ENCODE peak calls at places on chromosomes 12 and 14, in nine cellular contexts. One of them, this sample, is unnamed.

GRCh38 chr14:32588448-32589320 is 259.6 kb downstream of the AKAP6 start:
- DNase-seq in K562: peak; percentile 20
- DNase-seq in RWPE1: no peak
- DNase-seq in OCI-LY7: peak; percentile 29
- DNase-seq in GM23338: peak; percentile 74
- DNase-seq in MM.1S: peak; percentile 46
- DNase-seq in upper lobe of right lung: no peak
- DNase-seq in left lung: no peak
- DNase-seq in dorsolateral prefrontal cortex: no peak
- DNase-seq in this sample: no peak

GRCh38 chr14:101843665-101844064 is 82.2 kb downstream of the PPP2R5C start:
- DNase-seq in OCI-LY7: peak; percentile 93
- DNase-seq in dorsolateral prefrontal cortex: no peak
- DNase-seq in RWPE1: no peak
- DNase-seq in K562: no peak
- DNase-seq in MM.1S: peak; percentile 80
- DNase-seq in left lung: no peak
- DNase-seq in upper lobe of right lung: no peak
- DNase-seq in GM23338: peak; percentile 55
- DNase-seq in this sample: no peak

GRCh38 chr12:8658361-8658760 is 4.3 kb downstream of the MFAP5 start:
- DNase-seq in GM23338: peak; percentile 49
- DNase-seq in dorsolateral prefrontal cortex: no peak
- DNase-seq in K562: no peak
- DNase-seq in MM.1S: no peak
- DNase-seq in upper lobe of right lung: no peak
- DNase-seq in RWPE1: peak; percentile 67
- DNase-seq in OCI-LY7: no peak
- DNase-seq in left lung: no peak
- DNase-seq in this sample: no peak

GRCh38 chr12:74816398-74817175 is 279.0 kb downstream of the ATXN7L3B start:
- DNase-seq in left lung: no peak
- DNase-seq in upper lobe of right lung: no peak
- DNase-seq in K562: no peak
- DNase-seq in dorsolateral prefrontal cortex: no peak
- DNase-seq in OCI-LY7: no peak
- DNase-seq in RWPE1: no peak
- DNase-seq in MM.1S: no peak
- DNase-seq in GM23338: no peak
- DNase-seq in this sample: no peak

GRCh38 chr12:4117386-4118016 is 156.1 kb upstream of the CCND2 start:
- DNase-seq in GM23338: no peak
- DNase-seq in dorsolateral prefrontal cortex: no peak
- DNase-seq in left lung: no peak
- DNase-seq in K562: no peak
- DNase-seq in upper lobe of right lung: no peak
- DNase-seq in OCI-LY7: no peak
- DNase-seq in RWPE1: no peak
- DNase-seq in MM.1S: peak; percentile 78
- DNase-seq in this sample: no peak

GRCh38 chr14:79204591-79204990 is 1006.7 kb downstream of the DIO2 start:
- DNase-seq in GM23338: no peak
- DNase-seq in MM.1S: no peak
- DNase-seq in RWPE1: no peak
- DNase-seq in dorsolateral prefrontal cortex: peak; percentile 10
- DNase-seq in OCI-LY7: no peak
- DNase-seq in K562: no peak
- DNase-seq in upper lobe of right lung: no peak
- DNase-seq in left lung: no peak
- DNase-seq in this sample: no peak

GRCh38 chr14:50862171-50862570 is 9.7 kb upstream of the ABHD12B start:
- DNase-seq in dorsolateral prefrontal cortex: no peak
- DNase-seq in GM23338: no peak
- DNase-seq in K562: no peak
- DNase-seq in MM.1S: no peak
- DNase-seq in OCI-LY7: no peak
- DNase-seq in upper lobe of right lung: no peak
- DNase-seq in RWPE1: no peak
- DNase-seq in left lung: no peak
- DNase-seq in this sample: no peak

GRCh38 chr12:6095269-6095668 is 29.2 kb downstream of the VWF start:
- DNase-seq in OCI-LY7: no peak
- DNase-seq in RWPE1: no peak
- DNase-seq in MM.1S: no peak
- DNase-seq in K562: no peak
- DNase-seq in left lung: no peak
- DNase-seq in upper lobe of right lung: no peak
- DNase-seq in dorsolateral prefrontal cortex: no peak
- DNase-seq in GM23338: no peak
- DNase-seq in this sample: no peak

GRCh38 chr12:110475426-110475825 is 6.8 kb downstream of the FAM216A start:
- DNase-seq in upper lobe of right lung: no peak
- DNase-seq in dorsolateral prefrontal cortex: no peak
- DNase-seq in RWPE1: no peak
- DNase-seq in K562: no peak
- DNase-seq in left lung: no peak
- DNase-seq in MM.1S: no peak
- DNase-seq in GM23338: no peak
- DNase-seq in OCI-LY7: no peak
- DNase-seq in this sample: no peak

GRCh38 chr12:40819427-40820108 is 127.3 kb downstream of the CNTN1 start:
- DNase-seq in OCI-LY7: no peak
- DNase-seq in MM.1S: no peak
- DNase-seq in upper lobe of right lung: no peak
- DNase-seq in dorsolateral prefrontal cortex: no peak
- DNase-seq in left lung: no peak
- DNase-seq in GM23338: peak; percentile 86
- DNase-seq in K562: no peak
- DNase-seq in RWPE1: no peak
- DNase-seq in this sample: no peak

GRCh38 chr12:55929306-55929791 is 1.6 kb upstream of the DGKA start:
- DNase-seq in RWPE1: no peak
- DNase-seq in GM23338: no peak
- DNase-seq in K562: no peak
- DNase-seq in upper lobe of right lung: no peak
- DNase-seq in dorsolateral prefrontal cortex: no peak
- DNase-seq in OCI-LY7: peak; percentile 99
- DNase-seq in MM.1S: peak; percentile 76
- DNase-seq in left lung: no peak
- DNase-seq in this sample: no peak

GRCh38 chr12:3757261-3757660 is 4.4 kb upstream of the CRACR2A start:
- DNase-seq in RWPE1: no peak
- DNase-seq in dorsolateral prefrontal cortex: no peak
- DNase-seq in K562: no peak
- DNase-seq in OCI-LY7: no peak
- DNase-seq in GM23338: no peak
- DNase-seq in left lung: no peak
- DNase-seq in upper lobe of right lung: no peak
- DNase-seq in MM.1S: no peak
- DNase-seq in this sample: no peak

GRCh38 chr14:101150010-101150409 is 246.5 kb upstream of the RTL1 start:
- DNase-seq in left lung: no peak
- DNase-seq in upper lobe of right lung: no peak
- DNase-seq in dorsolateral prefrontal cortex: no peak
- DNase-seq in RWPE1: no peak
- DNase-seq in K562: no peak
- DNase-seq in MM.1S: no peak
- DNase-seq in OCI-LY7: no peak
- DNase-seq in GM23338: no peak
- DNase-seq in this sample: no peak

GRCh38 chr14:75453817-75454434 is 26.1 kb downstream of the JDP2 start:
- DNase-seq in OCI-LY7: peak; percentile 76
- DNase-seq in MM.1S: peak; percentile 18
- DNase-seq in RWPE1: no peak
- DNase-seq in upper lobe of right lung: no peak
- DNase-seq in left lung: no peak
- DNase-seq in K562: peak; percentile 27
- DNase-seq in GM23338: peak; percentile 42
- DNase-seq in dorsolateral prefrontal cortex: no peak
- DNase-seq in this sample: no peak

GRCh38 chr14:84410344-84410743 is 1119.6 kb upstream of the FLRT2 start:
- DNase-seq in left lung: no peak
- DNase-seq in MM.1S: no peak
- DNase-seq in RWPE1: no peak
- DNase-seq in GM23338: no peak
- DNase-seq in dorsolateral prefrontal cortex: no peak
- DNase-seq in OCI-LY7: no peak
- DNase-seq in K562: no peak
- DNase-seq in upper lobe of right lung: no peak
- DNase-seq in this sample: no peak

GRCh38 chr12:32949815-32950214 is 53.2 kb upstream of the PKP2 start:
- DNase-seq in left lung: no peak
- DNase-seq in GM23338: peak; percentile 24
- DNase-seq in K562: no peak
- DNase-seq in OCI-LY7: no peak
- DNase-seq in RWPE1: no peak
- DNase-seq in MM.1S: no peak
- DNase-seq in dorsolateral prefrontal cortex: no peak
- DNase-seq in upper lobe of right lung: no peak
- DNase-seq in this sample: no peak

GRCh38 chr14:106694638-106695393 is 1168.4 kb downstream of the TMEM121 start:
- DNase-seq in RWPE1: peak; percentile 20
- DNase-seq in dorsolateral prefrontal cortex: no peak
- DNase-seq in K562: no peak
- DNase-seq in GM23338: peak; percentile 0
- DNase-seq in OCI-LY7: no peak
- DNase-seq in upper lobe of right lung: no peak
- DNase-seq in left lung: no peak
- DNase-seq in MM.1S: peak; percentile 63
- DNase-seq in this sample: no peak

GRCh38 chr14:74019743-74020142 is 594 bp downstream of the BBOF1 start:
- DNase-seq in MM.1S: no peak
- DNase-seq in OCI-LY7: no peak
- DNase-seq in upper lobe of right lung: no peak
- DNase-seq in dorsolateral prefrontal cortex: no peak
- DNase-seq in GM23338: no peak
- DNase-seq in left lung: no peak
- DNase-seq in RWPE1: no peak
- DNase-seq in K562: no peak
- DNase-seq in this sample: no peak

GRCh38 chr12:108440736-108441135 is 74.3 kb upstream of the FICD start:
- DNase-seq in OCI-LY7: no peak
- DNase-seq in MM.1S: no peak
- DNase-seq in K562: no peak
- DNase-seq in GM23338: peak; percentile 60
- DNase-seq in left lung: no peak
- DNase-seq in RWPE1: no peak
- DNase-seq in upper lobe of right lung: no peak
- DNase-seq in dorsolateral prefrontal cortex: no peak
- DNase-seq in this sample: no peak

GRCh38 chr12:69648476-69648875 is 37.8 kb upstream of the LRRC10 start:
- DNase-seq in MM.1S: no peak
- DNase-seq in upper lobe of right lung: no peak
- DNase-seq in dorsolateral prefrontal cortex: no peak
- DNase-seq in K562: no peak
- DNase-seq in OCI-LY7: no peak
- DNase-seq in GM23338: no peak
- DNase-seq in RWPE1: peak; percentile 34
- DNase-seq in left lung: no peak
- DNase-seq in this sample: no peak

GRCh38 chr14:99891266-99891665 is 98.1 kb downstream of the EML1 start:
- DNase-seq in OCI-LY7: no peak
- DNase-seq in dorsolateral prefrontal cortex: no peak
- DNase-seq in RWPE1: no peak
- DNase-seq in MM.1S: no peak
- DNase-seq in K562: no peak
- DNase-seq in left lung: no peak
- DNase-seq in upper lobe of right lung: no peak
- DNase-seq in GM23338: no peak
- DNase-seq in this sample: no peak

GRCh38 chr12:39572551-39572950 is 47.1 kb downstream of the ABCD2 start:
- DNase-seq in dorsolateral prefrontal cortex: peak; percentile 22
- DNase-seq in RWPE1: no peak
- DNase-seq in upper lobe of right lung: no peak
- DNase-seq in MM.1S: no peak
- DNase-seq in GM23338: no peak
- DNase-seq in OCI-LY7: no peak
- DNase-seq in K562: no peak
- DNase-seq in left lung: no peak
- DNase-seq in this sample: no peak

GRCh38 chr12:124499873-124500231 is 67.6 kb downstream of the NCOR2 start:
- DNase-seq in dorsolateral prefrontal cortex: no peak
- DNase-seq in OCI-LY7: no peak
- DNase-seq in K562: no peak
- DNase-seq in MM.1S: no peak
- DNase-seq in left lung: no peak
- DNase-seq in GM23338: no peak
- DNase-seq in RWPE1: no peak
- DNase-seq in upper lobe of right lung: no peak
- DNase-seq in this sample: no peak
- H3K27ac ChIP-seq in dorsolateral prefrontal cortex: peak overlapping the region; percentile 18
- H3K27ac ChIP-seq in OCI-LY7: no peak overlapping the region
- H3K27ac ChIP-seq in K562: no peak overlapping the region
- H3K27ac ChIP-seq in MM.1S: no peak overlapping the region
- H3K27ac ChIP-seq in left lung: no peak overlapping the region
- H3K27ac ChIP-seq in GM23338: peak overlapping the region; percentile 96
- H3K27ac ChIP-seq in RWPE1: peak overlapping the region; percentile 84
- H3K27ac ChIP-seq in upper lobe of right lung: peak overlapping the region; percentile 36
- H3K27ac ChIP-seq in this sample: peak overlapping the region; percentile 79

DNA sequence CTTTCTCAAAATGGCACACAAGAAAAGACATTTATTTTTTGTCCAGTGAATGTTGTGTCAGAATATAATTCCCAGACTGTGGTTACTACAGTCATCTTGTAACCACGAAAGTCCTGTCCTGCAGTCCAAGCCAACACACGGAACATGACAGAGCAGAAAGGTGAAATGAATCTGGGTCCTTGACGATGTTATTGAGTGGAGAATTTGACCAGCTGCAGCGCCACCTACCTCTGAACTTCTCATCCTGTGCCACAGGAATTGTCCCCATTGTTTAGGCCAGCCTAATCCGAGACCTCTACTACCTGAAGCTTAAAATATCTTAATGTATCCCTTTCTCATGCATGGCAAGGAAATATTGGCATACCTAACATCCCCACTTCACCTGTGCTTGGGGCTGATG is 64.1 kb upstream of the OTX2 start:
- DNase-seq in RWPE1: no peak
- DNase-seq in dorsolateral prefrontal cortex: no peak
- DNase-seq in left lung: no peak
- DNase-seq in upper lobe of right lung: no peak
- DNase-seq in K562: no peak
- DNase-seq in GM23338: peak; percentile 88
- DNase-seq in MM.1S: no peak
- DNase-seq in OCI-LY7: peak; percentile 10
- DNase-seq in this sample: peak; percentile 31
- TF ChIP-seq CTCF in RWPE1: no peak
- TF ChIP-seq CTCF in dorsolateral prefrontal cortex: no peak
- TF ChIP-seq CTCF in left lung: no peak
- TF ChIP-seq CTCF in upper lobe of right lung: peak; percentile 33
- TF ChIP-seq CTCF in K562: peak; percentile 50
- TF ChIP-seq CTCF in GM23338: peak; percentile 91
- TF ChIP-seq CTCF in MM.1S: no peak
- TF ChIP-seq CTCF in OCI-LY7: peak; percentile 71
- TF ChIP-seq CTCF in this sample: peak; percentile 35

GRCh38 chr12:126483145-126484068 is 1418.2 kb downstream of the AACS start:
- DNase-seq in K562: no peak
- DNase-seq in GM23338: no peak
- DNase-seq in MM.1S: no peak
- DNase-seq in OCI-LY7: no peak
- DNase-seq in upper lobe of right lung: no peak
- DNase-seq in left lung: no peak
- DNase-seq in RWPE1: peak; percentile 45
- DNase-seq in dorsolateral prefrontal cortex: no peak
- DNase-seq in this sample: no peak
- H3K27ac ChIP-seq in K562: no peak overlapping the region
- H3K27ac ChIP-seq in GM23338: no peak overlapping the region
- H3K27ac ChIP-seq in MM.1S: no peak overlapping the region
- H3K27ac ChIP-seq in OCI-LY7: no peak overlapping the region
- H3K27ac ChIP-seq in upper lobe of right lung: no peak overlapping the region
- H3K27ac ChIP-seq in left lung: no peak overlapping the region
- H3K27ac ChIP-seq in RWPE1: peak overlapping the region; percentile 67
- H3K27ac ChIP-seq in dorsolateral prefrontal cortex: no peak overlapping the region
- H3K27ac ChIP-seq in this sample: no peak overlapping the region

GRCh38 chr12:51820721-51821422 is 27.6 kb downstream of the FIGNL2 start:
- DNase-seq in K562: peak; percentile 61
- DNase-seq in upper lobe of right lung: peak; percentile 86
- DNase-seq in GM23338: peak; percentile 84
- DNase-seq in RWPE1: peak; percentile 27
- DNase-seq in left lung: peak; percentile 63
- DNase-seq in MM.1S: no peak
- DNase-seq in dorsolateral prefrontal cortex: peak; percentile 61
- DNase-seq in OCI-LY7: no peak
- DNase-seq in this sample: no peak
- TF ChIP-seq CTCF in K562: no peak
- TF ChIP-seq CTCF in upper lobe of right lung: no peak
- TF ChIP-seq CTCF in GM23338: peak; percentile 73
- TF ChIP-seq CTCF in RWPE1: peak; percentile 61
- TF ChIP-seq CTCF in left lung: no peak
- TF ChIP-seq CTCF in MM.1S: no peak
- TF ChIP-seq CTCF in dorsolateral prefrontal cortex: no peak
- TF ChIP-seq CTCF in OCI-LY7: peak; percentile 40
- TF ChIP-seq CTCF in this sample: no peak